ENCODE peak calls at places on chromosomes 11 and 22, in six cellular contexts. C, D, R, A, U and V are unnamed samples.

GRCh38 chr11:66467034-66467659 is 442 bp downstream of the PELI3 start:
- DNase-seq in C (peak; percentile 64), D (no peak), R (peak; percentile 51), A (peak; percentile 19), U (no peak), V (no peak)

GRCh38 chr11:66100272-66101037 is 30.4 kb downstream of the PACS1 start:
- DNase-seq in C (peak; percentile 10), D (no peak), R (no peak), A (no peak), U (no peak), V (no peak)

GRCh38 chr11:125489166-125489565 is 6.9 kb downstream of the FEZ1 start:
- DNase-seq in C (no peak), D (no peak), R (no peak), A (no peak), U (no peak), V (no peak)

GRCh38 chr11:128727320-128727719 is 33.4 kb downstream of the FLI1 start:
- DNase-seq in C (no peak), D (no peak), R (no peak), A (peak; percentile 51), U (no peak), V (no peak)

GRCh38 chr11:41031571-41032060 is 427.8 kb downstream of the LRRC4C start:
- DNase-seq in C (no peak), D (no peak), R (no peak), A (no peak), U (no peak), V (no peak)

GRCh38 chr11:122721964-122722266 is 66.4 kb downstream of the UBASH3B start:
- DNase-seq in C (no peak), D (peak; percentile 16), R (no peak), A (peak; percentile 70), U (no peak), V (no peak)

GRCh38 chr11:111911563-111912401 is at the start of gene CRYAB:
- DNase-seq in C (peak; percentile 62), D (no peak), R (peak; percentile 66), A (no peak), U (no peak), V (no peak)

GRCh38 chr11:121964591-121964990 is 151.4 kb downstream of the BLID start:
- DNase-seq in C (no peak), D (no peak), R (no peak), A (peak; percentile 15), U (no peak), V (no peak)

GRCh38 chr22:44363214-44363979 is 50.6 kb upstream of the SHISAL1 start:
- DNase-seq in C (no peak), D (no peak), R (no peak), A (peak; percentile 85), U (no peak), V (no peak)

GRCh38 chr11:35810045-35810444 is 133.8 kb upstream of the LDLRAD3 start:
- DNase-seq in C (no peak), D (no peak), R (no peak), A (no peak), U (no peak), V (no peak)

GRCh38 chr11:68632802-68633201 is 51.5 kb upstream of the GAL start:
- DNase-seq in C (peak; percentile 94), D (peak; percentile 79), R (peak; percentile 82), A (peak; percentile 68), U (peak; percentile 68), V (peak; percentile 40)

GRCh38 chr11:45997599-45997998 is 75.1 kb downstream of the LARGE2 start:
- DNase-seq in C (no peak), D (no peak), R (peak; percentile 73), A (no peak), U (no peak), V (no peak)

GRCh38 chr11:9763301-9763700 is 99.4 kb downstream of the SWAP70 start:
- DNase-seq in C (no peak), D (no peak), R (no peak), A (no peak), U (no peak), V (no peak)

GRCh38 chr11:118437736-118438125 is 1.4 kb downstream of the KMT2A start:
- DNase-seq in C (peak; percentile 67), D (no peak), R (peak; percentile 74), A (peak; percentile 45), U (peak; percentile 59), V (no peak)

GRCh38 chr22:37995460-37995859 is 11.1 kb upstream of the SOX10 start:
- DNase-seq in C (no peak), D (no peak), R (no peak), A (no peak), U (no peak), V (no peak)

DNA sequence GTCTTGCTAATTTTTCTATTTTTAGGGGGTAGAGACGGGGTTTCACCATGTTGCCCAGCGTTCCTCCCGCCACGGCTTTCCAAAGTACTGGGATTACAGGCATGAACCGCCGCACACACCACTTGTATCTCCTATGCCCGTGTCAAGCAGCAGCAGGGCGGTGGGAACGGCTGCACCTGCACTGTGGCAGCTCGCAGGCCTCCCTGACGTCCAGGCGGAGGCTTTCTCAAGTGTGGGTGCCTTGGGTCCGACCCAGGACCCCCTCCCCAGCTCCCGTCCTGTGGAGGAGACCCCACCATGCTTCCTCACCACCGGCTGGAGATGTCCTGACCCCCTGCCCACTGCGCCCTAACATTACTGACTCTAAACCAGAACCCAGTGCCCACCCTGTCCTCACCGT is 25.7 kb downstream of the TSPAN4 start:
- DNase-seq in C (no peak), D (no peak), R (no peak), A (no peak), U (no peak), V (no peak)
- TF ChIP-seq EZH2 in C (no peak), D (no peak), R (no peak), A (no peak), U (no peak), V (no peak)

GRCh38 chr11:32792948-32793475 is 1.4 kb downstream of the CCDC73 start:
- DNase-seq in C (peak; percentile 71), D (peak; percentile 35), R (peak; percentile 69), A (peak; percentile 57), U (peak; percentile 80), V (no peak)
- H3K4me3 ChIP-seq in C (peak overlapping the region; percentile 20), D (peak overlapping the region; percentile 47), R (no peak overlapping the region), A (no peak overlapping the region), U (peak overlapping the region; percentile 36), V (peak overlapping the region; percentile 25)

GRCh38 chr11:95444309-95445202 is 213.6 kb upstream of the SESN3 start:
- DNase-seq in C (no peak), D (no peak), R (no peak), A (no peak), U (no peak), V (no peak)
- TF ChIP-seq POLR2AphosphoS5 in C (no peak), D (no peak), R (no peak), A (no peak), U (no peak), V (no peak)

GRCh38 chr11:6418958-6419611 is at the start of gene APBB1:
- DNase-seq in C (peak; percentile 87), D (no peak), R (peak; percentile 76), A (peak; percentile 67), U (peak; percentile 81), V (no peak)

GRCh38 chr11:6420677-6421076 is 1.8 kb upstream of the APBB1 start:
- DNase-seq in C (no peak), D (no peak), R (no peak), A (no peak), U (no peak), V (no peak)

GRCh38 chr11:6414874-6415328 is 4.0 kb downstream of the APBB1 start:
- DNase-seq in C (no peak), D (no peak), R (no peak), A (no peak), U (no peak), V (no peak)

GRCh38 chr11:6413791-6414231 is 5.1 kb downstream of the APBB1 start:
- DNase-seq in C (no peak), D (no peak), R (no peak), A (no peak), U (no peak), V (no peak)

GRCh38 chr11:6418199-6418957 is 516 bp downstream of the APBB1 start:
- DNase-seq in C (peak; percentile 76), D (no peak), R (no peak), A (peak; percentile 20), U (no peak), V (no peak)
- TF ChIP-seq EZH2 in C (no peak), D (no peak), R (no peak), A (no peak), U (no peak), V (no peak)

DNA sequence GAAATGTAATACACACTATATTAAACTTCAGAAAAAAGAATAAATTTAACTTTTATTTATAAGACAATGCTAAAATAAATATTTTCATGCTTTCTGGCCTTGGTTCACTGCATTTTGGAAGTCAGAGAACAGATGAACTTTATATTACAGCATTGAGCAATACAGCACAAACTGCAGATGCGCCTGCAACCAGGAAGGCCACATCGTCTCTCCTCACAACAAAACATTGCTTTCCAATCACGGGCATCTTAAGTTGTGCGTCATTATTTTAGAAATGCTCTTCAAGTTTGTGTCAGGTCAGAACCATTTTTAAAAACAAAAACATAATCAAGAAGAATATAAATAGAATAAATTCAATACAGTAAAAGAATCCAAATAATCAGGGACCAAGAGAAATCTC is 89.3 kb upstream of the CEP126 start:
- DNase-seq in C (no peak), D (no peak), R (no peak), A (no peak), U (no peak), V (no peak)
- H3K4me3 ChIP-seq in C (no peak overlapping the region), D (no peak overlapping the region), R (no peak overlapping the region), A (no peak overlapping the region), U (no peak overlapping the region), V (no peak overlapping the region)

GRCh38 chr22:46626911-46627805 is 7.0 kb downstream of the GRAMD4 start:
- DNase-seq in C (peak; percentile 91), D (no peak), R (peak; percentile 33), A (no peak), U (peak; percentile 87), V (no peak)
- TF ChIP-seq POLR2AphosphoS5 in C (no peak), D (no peak), R (no peak), A (no peak), U (no peak), V (no peak)